ENCODE peak calls at places on chromosomes 11 and 22, in four cellular contexts. One of them, this sample, is unnamed.

GRCh38 chr11:85844439-85845051 is 10.6 kb upstream of the CCDC83 start:
- DNase-seq in HCT116: peak
- DNase-seq in Panc1: no peak
- DNase-seq in H1: no peak
- DNase-seq in this sample: no peak

GRCh38 chr22:24208012-24208749 is 26.9 kb downstream of the SUSD2 start:
- DNase-seq in HCT116: peak
- DNase-seq in Panc1: peak
- DNase-seq in H1: no peak
- DNase-seq in this sample: peak

GRCh38 chr11:32420937-32421532 is 14.3 kb downstream of the WT1 start:
- DNase-seq in HCT116: no peak
- DNase-seq in Panc1: no peak
- DNase-seq in H1: no peak
- DNase-seq in this sample: peak

GRCh38 chr11:61907871-61908729 is 9.3 kb downstream of the RAB3IL1 start:
- DNase-seq in HCT116: no peak
- DNase-seq in Panc1: no peak
- DNase-seq in H1: no peak
- DNase-seq in this sample: no peak

GRCh38 chr11:63212742-63213141 is 30.7 kb downstream of the SLC22A25 start:
- DNase-seq in HCT116: peak
- DNase-seq in Panc1: no peak
- DNase-seq in H1: no peak
- DNase-seq in this sample: peak

GRCh38 chr11:12800032-12800671 is 125.9 kb downstream of the TEAD1 start:
- DNase-seq in HCT116: peak
- DNase-seq in Panc1: no peak
- DNase-seq in H1: no peak
- DNase-seq in this sample: peak

GRCh38 chr22:19605508-19606331 is 81.5 kb upstream of the CLDN5 start:
- DNase-seq in HCT116: no peak
- DNase-seq in Panc1: no peak
- DNase-seq in H1: no peak
- DNase-seq in this sample: no peak

GRCh38 chr11:57476883-57477506 is 16.7 kb downstream of the RTN4RL2 start:
- DNase-seq in HCT116: no peak
- DNase-seq in Panc1: no peak
- DNase-seq in H1: no peak
- DNase-seq in this sample: no peak

GRCh38 chr11:118128821-118129474 is 23.7 kb downstream of the SCN4B start:
- DNase-seq in HCT116: no peak
- DNase-seq in Panc1: no peak
- DNase-seq in H1: no peak
- DNase-seq in this sample: no peak

GRCh38 chr11:73323464-73323863 is 15.4 kb downstream of the ARHGEF17 start:
- DNase-seq in HCT116: no peak
- DNase-seq in Panc1: no peak
- DNase-seq in H1: no peak
- DNase-seq in this sample: peak

GRCh38 chr11:128422576-128423370 is 164.6 kb downstream of the ETS1 start:
- DNase-seq in HCT116: no peak
- DNase-seq in Panc1: no peak
- DNase-seq in H1: no peak
- DNase-seq in this sample: peak

GRCh38 chr11:72777755-72778278 is 16.0 kb downstream of the STARD10 start:
- DNase-seq in HCT116: no peak
- DNase-seq in Panc1: no peak
- DNase-seq in H1: no peak
- DNase-seq in this sample: no peak

GRCh38 chr22:21943571-21944448 is 8.8 kb downstream of the PPM1F start:
- DNase-seq in HCT116: no peak
- DNase-seq in Panc1: no peak
- DNase-seq in H1: no peak
- DNase-seq in this sample: no peak

GRCh38 chr11:355581-356458 is 13.5 kb upstream of the B4GALNT4 start:
- DNase-seq in HCT116: peak
- DNase-seq in Panc1: peak
- DNase-seq in H1: peak
- DNase-seq in this sample: peak

GRCh38 chr11:102708654-102709053 is 3.1 kb upstream of the MMP27 start:
- DNase-seq in HCT116: no peak
- DNase-seq in Panc1: no peak
- DNase-seq in H1: no peak
- DNase-seq in this sample: no peak

GRCh38 chr22:46245515-46245914 is 4.6 kb downstream of the CDPF1 start:
- DNase-seq in HCT116: no peak
- DNase-seq in Panc1: no peak
- DNase-seq in H1: no peak
- DNase-seq in this sample: peak

GRCh38 chr11:107259826-107260225 is 197.8 kb downstream of the CWF19L2 start:
- DNase-seq in HCT116: no peak
- DNase-seq in Panc1: no peak
- DNase-seq in H1: no peak
- DNase-seq in this sample: no peak

GRCh38 chr22:48278620-48279464 is 1516.4 kb downstream of the TBC1D22A start:
- DNase-seq in HCT116: no peak
- DNase-seq in Panc1: no peak
- DNase-seq in H1: no peak
- DNase-seq in this sample: no peak

GRCh38 chr22:21043856-21044535 is 1.8 kb upstream of the LRRC74B start:
- DNase-seq in HCT116: no peak
- DNase-seq in Panc1: no peak
- DNase-seq in H1: no peak
- DNase-seq in this sample: no peak

GRCh38 chr11:70135142-70136132 is 57.3 kb downstream of the ANO1 start:
- DNase-seq in HCT116: no peak
- DNase-seq in Panc1: no peak
- DNase-seq in H1: no peak
- DNase-seq in this sample: no peak

GRCh38 chr11:112882494-112883381 is 78.5 kb upstream of the NCAM1 start:
- DNase-seq in HCT116: no peak
- DNase-seq in Panc1: no peak
- DNase-seq in H1: no peak
- DNase-seq in this sample: peak
- TF ChIP-seq SIN3A in HCT116: no peak
- TF ChIP-seq SIN3A in Panc1: no peak
- TF ChIP-seq SIN3A in H1: no peak
- TF ChIP-seq SIN3A in this sample: no peak

GRCh38 chr11:8019671-8020597 is 32.8 kb downstream of the EIF3F start:
- DNase-seq in HCT116: no peak
- DNase-seq in Panc1: no peak
- DNase-seq in H1: no peak
- DNase-seq in this sample: peak
- TF ChIP-seq SIN3A in HCT116: no peak
- TF ChIP-seq SIN3A in Panc1: no peak
- TF ChIP-seq SIN3A in H1: no peak
- TF ChIP-seq SIN3A in this sample: no peak

GRCh38 chr11:10657308-10658271 is 36.0 kb downstream of the IRAG1 start:
- DNase-seq in HCT116: no peak
- DNase-seq in Panc1: no peak
- DNase-seq in H1: no peak
- DNase-seq in this sample: no peak
- TF ChIP-seq SIN3A in HCT116: no peak
- TF ChIP-seq SIN3A in Panc1: no peak
- TF ChIP-seq SIN3A in H1: no peak
- TF ChIP-seq SIN3A in this sample: no peak

GRCh38 chr11:2549080-2549479 is 104.3 kb downstream of the KCNQ1 start:
- DNase-seq in HCT116: no peak
- DNase-seq in Panc1: no peak
- DNase-seq in H1: no peak
- DNase-seq in this sample: no peak

GRCh38 chr11:2549491-2549875 is 104.7 kb downstream of the KCNQ1 start:
- DNase-seq in HCT116: no peak
- DNase-seq in Panc1: no peak
- DNase-seq in H1: no peak
- DNase-seq in this sample: no peak

GRCh38 chr11:2550606-2550970 is 105.8 kb downstream of the KCNQ1 start:
- DNase-seq in HCT116: no peak
- DNase-seq in Panc1: no peak
- DNase-seq in H1: no peak
- DNase-seq in this sample: no peak

GRCh38 chr11:2551131-2551530 is 106.3 kb downstream of the KCNQ1 start:
- DNase-seq in HCT116: no peak
- DNase-seq in Panc1: no peak
- DNase-seq in H1: no peak
- DNase-seq in this sample: no peak

DNA sequence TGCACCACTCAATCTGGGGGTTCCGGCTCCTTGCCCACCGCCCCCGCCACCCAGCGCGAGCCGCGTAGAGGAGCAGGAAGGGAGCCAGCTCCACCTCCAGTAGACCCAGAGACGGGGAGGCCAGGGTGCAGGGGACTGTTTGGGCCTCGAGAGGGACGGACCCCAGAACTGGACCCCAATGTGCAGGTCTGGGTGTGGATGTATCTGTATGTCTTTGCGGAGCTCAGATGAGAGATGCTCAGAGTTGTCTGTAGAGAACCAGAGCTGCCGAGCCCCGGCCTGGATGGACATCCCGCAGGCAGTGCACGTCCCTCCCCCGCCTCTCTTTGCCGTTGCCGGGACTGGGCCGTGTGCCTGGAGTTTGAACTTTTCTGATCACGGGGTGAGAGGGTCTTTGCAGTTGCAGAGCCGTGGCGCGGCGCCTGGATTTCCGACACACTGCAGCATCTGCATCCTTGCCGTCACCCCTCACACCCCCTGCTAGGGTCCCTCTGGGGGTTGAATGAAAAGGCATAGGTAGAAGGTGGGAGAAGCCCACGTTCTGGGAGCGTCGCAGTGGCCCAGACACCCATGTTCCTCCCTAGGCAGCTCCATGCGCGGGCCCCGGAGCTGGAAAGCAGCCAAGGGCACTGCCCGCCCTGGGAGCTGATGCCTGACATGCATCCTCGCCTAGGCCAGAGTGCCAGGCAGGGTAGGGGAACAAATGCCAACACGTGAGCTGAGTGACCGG is 105.2 kb downstream of the KCNQ1 start:
- DNase-seq in HCT116: no peak
- DNase-seq in Panc1: no peak
- DNase-seq in H1: no peak
- DNase-seq in this sample: no peak
- TF ChIP-seq SIN3A in HCT116: no peak
- TF ChIP-seq SIN3A in Panc1: no peak
- TF ChIP-seq SIN3A in H1: no peak
- TF ChIP-seq SIN3A in this sample: no peak

DNA sequence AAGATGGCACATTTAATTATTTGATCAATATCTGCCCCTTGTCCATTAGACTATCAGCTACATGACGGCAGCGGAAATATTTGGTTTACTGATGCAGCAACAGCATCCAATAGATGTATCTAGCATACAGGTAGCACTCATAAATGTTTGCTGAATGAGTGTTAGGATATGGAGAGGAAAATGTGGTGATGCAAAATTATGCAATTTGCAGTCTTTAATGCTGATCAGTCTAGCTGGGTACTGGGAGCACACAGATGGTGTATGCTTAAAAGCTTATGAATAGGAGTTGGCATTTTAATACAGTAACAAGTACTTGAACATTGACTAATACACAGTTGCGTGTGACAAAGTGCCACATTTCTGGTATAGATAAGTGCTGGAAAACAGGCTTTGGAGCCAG is 99.4 kb downstream of the TIMP3 start:
- DNase-seq in HCT116: no peak
- DNase-seq in Panc1: no peak
- DNase-seq in H1: no peak
- DNase-seq in this sample: no peak
- TF ChIP-seq SIN3A in HCT116: no peak
- TF ChIP-seq SIN3A in Panc1: no peak
- TF ChIP-seq SIN3A in H1: no peak
- TF ChIP-seq SIN3A in this sample: no peak